ENCODE peak calls at places on chromosomes 16 and 17, in seven cellular contexts. E is iris pigment epithelial cell; C is fibroblast of pulmonary artery; Y is lung microvascular endothelial cell; M is NCI-H1930; N is activated CD8-positive, alpha-beta T cell treated with anti-CD3 and anti-CD28 coated beads for 36 hours; Z is activated T-helper 1 cell treated with Interleukin-2 at 50 U/mL for 16 hours. V is an unnamed sample.

GRCh38 chr16:74499114-74499513 is 77.8 kb upstream of the CLEC18B start:
- DNase-seq in E (no peak), C (no peak), Y (no peak), M (no peak), N (no peak), Z (no peak), V (no peak)

GRCh38 chr17:5110816-5111215 is 862 bp downstream of the ZNF232 start:
- DNase-seq in E (no peak), C (no peak), Y (no peak), M (no peak), N (peak; percentile 32), Z (no peak), V (no peak)

GRCh38 chr17:930258-930657 is 49.3 kb downstream of the NXN start:
- DNase-seq in E (no peak), C (no peak), Y (no peak), M (no peak), N (no peak), Z (no peak), V (no peak)

GRCh38 chr16:55521792-55522191 is 12.9 kb downstream of the LPCAT2 start:
- DNase-seq in E (no peak), C (no peak), Y (no peak), M (no peak), N (no peak), Z (no peak), V (no peak)

GRCh38 chr17:76198702-76199101 is 41.6 kb downstream of the RNF157 start:
- DNase-seq in E (no peak), C (no peak), Y (no peak), M (no peak), N (no peak), Z (no peak), V (no peak)

GRCh38 chr17:60573139-60573975 is 26.6 kb upstream of the PPM1D start:
- DNase-seq in E (peak; percentile 57), C (peak; percentile 92), Y (peak; percentile 50), M (no peak), N (no peak), Z (no peak), V (no peak)

GRCh38 chr17:83202002-83203000 is 122.9 kb downstream of the METRNL start:
- DNase-seq in E (no peak), C (no peak), Y (no peak), M (no peak), N (no peak), Z (no peak), V (no peak)

GRCh38 chr16:67703626-67704025 is 15.5 kb downstream of the GFOD2 start:
- DNase-seq in E (no peak), C (no peak), Y (no peak), M (no peak), N (peak; percentile 42), Z (no peak), V (no peak)

GRCh38 chr17:28648698-28649097 is 3.7 kb upstream of the BLTP2 start:
- DNase-seq in E (no peak), C (no peak), Y (no peak), M (no peak), N (no peak), Z (no peak), V (no peak)

GRCh38 chr17:40646791-40647548 is 648 bp downstream of the SMARCE1 start:
- DNase-seq in E (peak; percentile 57), C (peak; percentile 49), Y (peak; percentile 50), M (no peak), N (peak; percentile 68), Z (peak; percentile 17), V (peak; percentile 4)

GRCh38 chr17:62716834-62717588 is 89.5 kb downstream of the MRC2 start:
- DNase-seq in E (no peak), C (no peak), Y (no peak), M (no peak), N (no peak), Z (no peak), V (no peak)

GRCh38 chr17:7207120-7208001 is 12.3 kb downstream of the DLG4 start:
- DNase-seq in E (peak; percentile 41), C (peak; percentile 70), Y (no peak), M (no peak), N (no peak), Z (no peak), V (no peak)